ENCODE peak calls at places on chromosomes 16 and 17, in ten cellular contexts. H, V, A, E, O, X, U, Z, G and J are unnamed samples. For H3K4me1, the result is how much of the 10 kb centered on the place peaks cover.

GRCh38 chr17:1714980-1715802 is 5.0 kb upstream of the TLCD2 start:
- DNase-seq in Z (peak), V (peak), O (peak), G (peak), U (peak), A (peak), E (no peak), X (peak), H (peak), J (peak)

GRCh38 chr17:71192039-71192555 is 928.7 kb upstream of the SOX9 start:
- DNase-seq in O (no peak), G (no peak), Z (no peak), V (no peak), H (no peak), E (no peak), A (no peak), U (no peak), X (no peak), J (no peak)

GRCh38 chr17:1591474-1592090 is 29.0 kb upstream of the PITPNA start:
- DNase-seq in X (no peak), Z (no peak), O (no peak), V (no peak), G (no peak), E (no peak), U (no peak), A (no peak), H (no peak), J (no peak)

GRCh38 chr17:78803161-78803845 is 21.2 kb upstream of the CYTH1 start:
- DNase-seq in H (no peak), Z (no peak), A (no peak), E (no peak), X (peak), U (no peak), G (no peak), V (no peak), O (no peak), J (peak)

GRCh38 chr16:67228034-67228785 is 1.3 kb downstream of the TMEM208 start:
- DNase-seq in U (no peak), V (no peak), Z (no peak), G (no peak), X (no peak), O (no peak), E (no peak), A (no peak), H (no peak), J (no peak)

GRCh38 chr17:17391575-17392370 is 85.0 kb upstream of the MED9 start:
- DNase-seq in Z (no peak), O (peak), E (no peak), X (no peak), H (no peak), V (no peak), A (no peak), G (peak), U (no peak), J (no peak)

GRCh38 chr16:54493076-54493475 is 206.5 kb upstream of the IRX3 start:
- DNase-seq in G (no peak), A (no peak), X (no peak), O (peak), Z (no peak), U (no peak), H (no peak), V (no peak), E (no peak), J (no peak)

GRCh38 chr17:69761767-69762321 is 313.2 kb upstream of the KCNJ16 start:
- DNase-seq in V (no peak), A (no peak), Z (no peak), G (no peak), H (peak), U (no peak), X (no peak), E (no peak), O (peak), J (no peak)

GRCh38 chr17:36590082-36590481 is 1.6 kb upstream of the DHRS11 start:
- DNase-seq in E (no peak), U (no peak), H (no peak), Z (no peak), G (no peak), O (peak), A (no peak), X (no peak), V (no peak), J (no peak)

GRCh38 chr17:54901230-54901847 is 687 bp downstream of the TOM1L1 start:
- DNase-seq in U (no peak), G (no peak), X (no peak), O (peak), H (peak), A (no peak), V (peak), E (no peak), Z (no peak), J (no peak)

GRCh38 chr17:4998666-4999428 is 1.1 kb downstream of the KIF1C start:
- DNase-seq in Z (no peak), A (no peak), G (no peak), E (no peak), O (peak), X (no peak), V (no peak), U (no peak), H (peak), J (no peak)

GRCh38 chr17:12756786-12757185 is 32.5 kb upstream of the ARHGAP44 start:
- DNase-seq in E (no peak), U (no peak), V (no peak), G (no peak), H (no peak), O (peak), A (no peak), Z (no peak), X (no peak), J (no peak)

GRCh38 chr16:10817514-10817913 is 1.1 kb downstream of the TVP23A start:
- DNase-seq in O (no peak), X (no peak), U (no peak), E (no peak), H (no peak), Z (no peak), G (no peak), V (no peak), A (no peak), J (no peak)

GRCh38 chr17:5508855-5509254 is 22.5 kb downstream of the MIS12 start:
- DNase-seq in Z (no peak), U (no peak), H (no peak), A (no peak), O (peak), V (no peak), G (no peak), E (peak), X (no peak), J (no peak)

GRCh38 chr17:44400226-44400847 is 10.9 kb upstream of the ITGA2B start:
- DNase-seq in A (no peak), O (peak), G (no peak), V (no peak), X (no peak), H (peak), U (no peak), E (no peak), Z (no peak), J (no peak)

GRCh38 chr17:68360198-68360597 is 68.9 kb downstream of the ARSG start:
- DNase-seq in U (no peak), A (no peak), H (no peak), E (no peak), X (no peak), V (no peak), Z (no peak), O (no peak), G (no peak), J (no peak)

GRCh38 chr16:78385406-78385805 is 286.0 kb downstream of the WWOX start:
- DNase-seq in X (no peak), G (no peak), A (no peak), E (no peak), V (no peak), U (no peak), O (no peak), Z (no peak), H (no peak), J (no peak)

GRCh38 chr16:59170065-59170712 is 436.1 kb upstream of the GOT2 start:
- DNase-seq in E (no peak), Z (no peak), V (no peak), A (no peak), G (no peak), X (no peak), H (no peak), O (no peak), U (no peak), J (no peak)
- H3K4me1 ChIP-seq in E (under half), Z (under half), V (under half), A (under half), G (under half), X (under half), H (under half), O (under half), U (under half), J (under half)

DNA sequence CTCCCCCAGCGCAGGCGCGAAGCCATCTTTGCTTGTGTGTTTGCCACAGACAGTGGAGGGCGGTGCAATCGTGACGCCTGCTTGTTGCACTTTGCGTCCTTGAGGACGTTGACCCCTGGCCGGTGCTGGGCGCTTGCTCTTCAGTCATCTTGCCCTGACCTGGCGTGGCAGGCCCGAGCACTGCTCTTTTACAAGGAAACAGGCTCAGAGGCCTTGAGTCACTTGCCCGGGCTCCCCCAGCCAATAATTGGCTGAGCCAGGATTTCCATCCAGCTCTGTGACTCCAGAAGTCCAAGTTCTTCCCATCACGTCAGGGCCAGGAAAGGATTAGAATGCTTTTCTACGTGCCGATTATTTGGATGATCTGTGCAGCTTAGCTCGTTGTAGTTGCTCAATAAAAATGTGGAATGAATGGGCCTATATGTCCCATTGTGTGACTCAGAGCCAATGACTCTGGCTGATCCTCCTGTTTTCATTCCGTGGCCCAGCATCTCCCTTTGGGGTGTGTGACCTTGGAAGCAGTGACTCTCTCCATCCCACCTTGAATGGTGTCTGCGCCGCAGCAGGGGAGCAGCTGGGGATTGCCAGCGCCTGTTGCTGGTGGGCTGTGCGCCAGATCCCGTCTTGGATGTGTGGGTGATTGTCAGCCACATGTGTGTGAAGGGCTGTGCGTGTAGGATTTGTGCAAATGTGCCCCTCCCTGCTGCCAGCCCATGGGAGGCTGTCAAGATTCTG is 214.1 kb downstream of the SEC14L1 start:
- DNase-seq in O (peak), U (peak), E (no peak), Z (peak), V (peak), X (peak), H (peak), A (peak), G (no peak), J (no peak)
- H3K4me3 ChIP-seq in O (peak), U (no peak), E (no peak), Z (no peak), V (no peak), X (no peak), H (no peak), A (no peak), G (no peak), J (no peak)

GRCh38 chr17:40533896-40534295 is 31.4 kb downstream of the CCR7 start:
- DNase-seq in E (no peak), O (no peak), H (no peak), U (no peak), Z (no peak), X (no peak), A (no peak), V (no peak), G (no peak), J (no peak)
- H3K4me1 ChIP-seq in E (under half), O (half or more), H (half or more), U (half or more), Z (under half), X (half or more), A (under half), V (under half), G (half or more), J (half or more)

GRCh38 chr17:50205931-50206505 is 4.6 kb upstream of the COL1A1 start:
- DNase-seq in X (peak), V (no peak), H (no peak), O (peak), Z (peak), G (peak), U (no peak), A (no peak), E (no peak), J (no peak)

GRCh38 chr17:50205111-50205821 is 3.8 kb upstream of the COL1A1 start:
- DNase-seq in U (peak), O (peak), H (no peak), E (no peak), X (peak), V (no peak), Z (peak), A (no peak), G (no peak), J (no peak)

GRCh38 chr17:50203086-50203485 is 1.7 kb upstream of the COL1A1 start:
- DNase-seq in G (no peak), U (no peak), Z (no peak), V (no peak), X (no peak), O (peak), H (no peak), E (no peak), A (no peak), J (peak)

GRCh38 chr17:50204431-50204830 is 3.0 kb upstream of the COL1A1 start:
- DNase-seq in H (no peak), A (no peak), X (no peak), G (peak), O (no peak), U (no peak), V (no peak), E (no peak), Z (no peak), J (no peak)

DNA sequence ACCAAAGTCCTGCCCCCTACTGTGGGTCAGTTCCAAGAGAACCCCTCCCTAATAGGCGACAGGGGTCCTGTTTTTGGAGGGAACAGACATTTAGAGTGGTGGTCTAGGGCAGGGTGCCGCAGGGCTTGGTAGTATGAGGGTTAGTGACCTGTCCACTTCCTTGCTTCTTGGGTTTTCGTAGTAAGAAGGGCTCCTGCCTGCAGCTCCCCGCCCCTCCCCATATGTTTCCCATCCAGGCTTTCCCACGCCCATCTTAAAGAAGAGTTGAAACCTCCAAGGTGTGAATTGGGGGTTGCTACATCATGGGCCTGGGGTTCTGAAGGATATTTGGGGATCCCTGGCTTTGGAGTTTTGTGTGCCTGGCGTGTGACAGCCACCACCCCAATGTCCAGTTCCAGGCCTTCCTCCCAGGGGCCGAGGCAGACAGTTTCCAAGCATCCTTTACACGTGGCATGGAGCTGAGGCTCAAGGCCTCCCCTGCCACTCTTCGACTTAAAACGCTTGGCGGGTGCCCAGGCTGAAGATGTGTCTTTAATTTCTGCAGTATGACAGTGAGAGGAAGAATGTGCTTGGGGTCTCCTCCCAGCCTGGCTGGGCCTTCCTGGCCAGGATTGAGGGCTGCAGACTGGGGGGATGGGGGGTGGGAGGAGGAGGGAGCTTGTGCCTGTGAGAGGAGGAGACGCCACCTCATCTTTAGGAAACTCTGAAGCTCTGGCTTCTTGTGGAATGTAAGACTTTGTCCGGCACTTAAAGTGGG is 2.3 kb upstream of the COL1A1 start:
- DNase-seq in A (peak), O (peak), E (no peak), Z (no peak), G (peak), V (no peak), X (peak), H (no peak), U (no peak), J (peak)
- H3K4me3 ChIP-seq in A (no peak), O (peak), E (no peak), Z (no peak), G (no peak), V (no peak), X (no peak), H (no peak), U (no peak), J (no peak)

GRCh38 chr17:81044764-81045589 is 10.0 kb downstream of the BAIAP2 start:
- DNase-seq in X (peak), H (no peak), E (no peak), O (peak), A (peak), V (peak), U (peak), G (no peak), Z (peak), J (peak)
- H3K4me1 ChIP-seq in X (half or more), H (under half), E (under half), O (under half), A (under half), V (under half), U (half or more), G (under half), Z (under half), J (half or more)

GRCh38 chr17:42111265-42111636 is 1.3 kb downstream of the DHX58 start:
- DNase-seq in H (no peak), U (no peak), E (no peak), X (no peak), Z (no peak), G (no peak), O (no peak), A (no peak), V (no peak), J (no peak)

GRCh38 chr17:42114118-42114517 is 1.6 kb upstream of the DHX58 start:
- DNase-seq in U (no peak), V (no peak), E (no peak), G (no peak), Z (no peak), A (no peak), H (no peak), X (no peak), O (no peak), J (no peak)

GRCh38 chr17:42111901-42112551 is 488 bp downstream of the DHX58 start:
- DNase-seq in Z (peak), V (no peak), O (peak), G (peak), A (no peak), U (no peak), X (peak), E (no peak), H (no peak), J (no peak)

GRCh38 chr17:42113293-42114069 is 967 bp upstream of the DHX58 start:
- DNase-seq in E (no peak), V (no peak), G (no peak), H (no peak), U (no peak), Z (no peak), A (no peak), O (no peak), X (no peak), J (peak)

GRCh38 chr17:42112552-42113176 is at the start of gene DHX58:
- DNase-seq in Z (peak), X (peak), G (peak), U (peak), H (peak), V (peak), A (peak), E (no peak), O (peak), J (peak)
- H3K4me3 ChIP-seq in Z (peak), X (peak), G (peak), U (peak), H (no peak), V (peak), A (peak), E (no peak), O (peak), J (peak)